ENCODE peak calls at places on chromosome 10, in four cellular contexts. Y is Peyer's patch, S is COR-L47, D is EL. Z is an unnamed sample.

GRCh38 chr10:33212061-33212748 is 122.3 kb downstream of the NRP1 start:
- DNase-seq in S (no peak), D (no peak), Y (no peak), Z (no peak)

GRCh38 chr10:63523015-63523414 is 1.8 kb downstream of the REEP3 start:
- DNase-seq in D (no peak), Y (no peak), S (no peak), Z (no peak)

GRCh38 chr10:67599597-67599996 is 96.4 kb downstream of the CTNNA3 start:
- DNase-seq in D (no peak), Y (no peak), S (no peak), Z (no peak)

GRCh38 chr10:120162471-120162870 is 269.9 kb downstream of the SEC23IP start:
- DNase-seq in D (no peak), S (no peak), Y (no peak), Z (no peak)

GRCh38 chr10:20598590-20598989 is 298.5 kb downstream of the NEBL start:
- DNase-seq in D (no peak), Y (no peak), S (no peak), Z (no peak)

GRCh38 chr10:1185911-1186692 is 129.9 kb downstream of the WDR37 start:
- DNase-seq in D (no peak), S (no peak), Y (no peak), Z (peak)

GRCh38 chr10:94027197-94027596 is 33.5 kb downstream of the PLCE1 start:
- DNase-seq in S (no peak), D (peak), Y (no peak), Z (no peak)

GRCh38 chr10:48779077-48779476 is 94.4 kb downstream of the WDFY4 start:
- DNase-seq in Y (no peak), D (no peak), S (no peak), Z (peak)

GRCh38 chr10:110284262-110284661 is 20.5 kb downstream of the SMNDC1 start:
- DNase-seq in Y (no peak), S (no peak), D (no peak), Z (no peak)

GRCh38 chr10:99435986-99436633 is 5.7 kb upstream of the GOT1 start:
- DNase-seq in D (peak), Y (no peak), S (peak), Z (no peak)

GRCh38 chr10:71269301-71270288 is 49.5 kb upstream of the SLC29A3 start:
- DNase-seq in S (no peak), Y (no peak), D (no peak), Z (no peak)

GRCh38 chr10:11761431-11761830 is 19.2 kb downstream of the ECHDC3 start:
- DNase-seq in S (no peak), D (no peak), Y (no peak), Z (peak)

GRCh38 chr10:32308027-32308603 is 38.8 kb downstream of the EPC1 start:
- DNase-seq in S (no peak), D (no peak), Y (no peak), Z (no peak)

GRCh38 chr10:63763744-63764143 is 242.5 kb downstream of the REEP3 start:
- DNase-seq in Y (no peak), S (no peak), D (peak), Z (no peak)

GRCh38 chr10:133258066-133258817 is 18.4 kb downstream of the ADAM8 start:
- DNase-seq in D (no peak), Y (peak), S (peak), Z (no peak)

GRCh38 chr10:122232781-122233180 is 38.3 kb upstream of the BTBD16 start:
- DNase-seq in D (no peak), S (no peak), Y (no peak), Z (no peak)

GRCh38 chr10:89419548-89419947 is 5.2 kb downstream of the IFIT5 start:
- DNase-seq in Y (no peak), S (no peak), D (no peak), Z (no peak)

GRCh38 chr10:103885617-103886016 is 30.2 kb upstream of the SH3PXD2A start:
- DNase-seq in Y (no peak), D (peak), S (no peak), Z (no peak)

GRCh38 chr10:116853287-116853686 is 4.0 kb downstream of the ENO4 start:
- DNase-seq in Y (no peak), D (no peak), S (no peak), Z (no peak)

GRCh38 chr10:112802411-112803060 is 147.5 kb upstream of the TCF7L2 start:
- DNase-seq in Y (no peak), S (no peak), D (no peak), Z (no peak)

GRCh38 chr10:53476650-53477312 is 704.2 kb upstream of the MBL2 start:
- DNase-seq in S (no peak), Y (no peak), D (no peak), Z (no peak)

GRCh38 chr10:68800196-68800595 is 27.1 kb upstream of the STOX1 start:
- DNase-seq in S (no peak), D (no peak), Y (no peak), Z (no peak)

Z was measured in mesenteric fat pad.